ENCODE peak calls at places on chromosome 12, in four cellular contexts. U, Y, S and D are unnamed samples.

GRCh38 chr12:5013206-5013830 is 30.4 kb upstream of the KCNA5 start:
- DNase-seq in U (no peak), Y (no peak), S (no peak), D (no peak)

GRCh38 chr12:58528266-58528665 is 392.0 kb downstream of the LRIG3 start:
- DNase-seq in U (no peak), Y (no peak), S (no peak), D (no peak)

GRCh38 chr12:75526655-75527511 is 15.5 kb upstream of the KRR1 start:
- DNase-seq in U (peak; percentile 38), Y (no peak), S (no peak), D (no peak)

GRCh38 chr12:41293011-41293410 is 104.9 kb downstream of the PDZRN4 start:
- DNase-seq in U (no peak), Y (no peak), S (no peak), D (no peak)

GRCh38 chr12:56193025-56193578 is 3.8 kb upstream of the SMARCC2 start:
- DNase-seq in U (peak; percentile 80), Y (peak; percentile 84), S (peak; percentile 72), D (peak; percentile 93)

GRCh38 chr12:53965251-53966069 is 7.5 kb upstream of the HOXC11 start:
- DNase-seq in U (no peak), Y (no peak), S (no peak), D (no peak)

GRCh38 chr12:54475542-54475941 is 2.1 kb upstream of the GTSF1 start:
- DNase-seq in U (no peak), Y (no peak), S (no peak), D (no peak)

GRCh38 chr12:66716522-66716921 is 37.6 kb upstream of the GRIP1 start:
- DNase-seq in U (no peak), Y (no peak), S (no peak), D (no peak)

GRCh38 chr12:110600254-110600653 is 13.7 kb upstream of the TCTN1 start:
- DNase-seq in U (no peak), Y (no peak), S (no peak), D (no peak)

GRCh38 chr12:43294881-43295280 is 257.1 kb downstream of the ADAMTS20 start:
- DNase-seq in U (no peak), Y (no peak), S (no peak), D (no peak)

GRCh38 chr12:100789146-100789545 is 5.4 kb upstream of the ANO4 start:
- DNase-seq in U (no peak), Y (no peak), S (no peak), D (no peak)

GRCh38 chr12:15834575-15834974 is 45.4 kb upstream of the EPS8 start:
- DNase-seq in U (no peak), Y (no peak), S (no peak), D (no peak)

GRCh38 chr12:100170313-100170858 is 27.7 kb upstream of the BLTP3B start:
- DNase-seq in U (no peak), Y (no peak), S (no peak), D (no peak)

GRCh38 chr12:128661216-128661550 is 162.6 kb downstream of the SLC15A4 start:
- DNase-seq in U (peak; percentile 83), Y (no peak), S (no peak), D (no peak)

GRCh38 chr12:57934804-57935203 is 6.6 kb upstream of the ATP23 start:
- DNase-seq in U (no peak), Y (no peak), S (no peak), D (no peak)